ENCODE peak calls at places on chromosomes 4 and X, in four cellular contexts. L is WTC11, G is K562, I is HepG2. E is an unnamed sample.

GRCh38 chrX:111779582-111779981 is 96.4 kb upstream of the TRPC5OS start:
- DNase-seq in G (no peak), L (no peak), I (no peak), E (no peak)

GRCh38 chrX:143571521-143571920 is 54.2 kb upstream of the SPANXN3 start:
- DNase-seq in G (no peak), L (no peak), I (no peak), E (no peak)

GRCh38 chrX:20271186-20271585 is 4.5 kb upstream of the RPS6KA3 start:
- DNase-seq in L (no peak), I (peak; percentile 92), G (no peak), E (no peak)

GRCh38 chrX:141405878-141406492 is 163.7 kb upstream of the SPANXC start:
- DNase-seq in G (no peak), I (no peak), L (no peak), E (no peak)

GRCh38 chrX:143437439-143437838 is 79.8 kb downstream of the SPANXN3 start:
- DNase-seq in G (peak; percentile 1), I (no peak), L (no peak), E (peak; percentile 8)

GRCh38 chr4:162972661-162973202 is 194.0 kb downstream of the NAF1 start:
- DNase-seq in G (no peak), L (no peak), I (no peak), E (no peak)

GRCh38 chrX:2600564-2600963 is 90.5 kb upstream of the CD99 start:
- DNase-seq in L (no peak), G (no peak), I (no peak), E (no peak)

GRCh38 chr4:14445882-14446281 is 556.4 kb upstream of the CPEB2 start:
- DNase-seq in I (no peak), L (no peak), G (no peak), E (no peak)

GRCh38 chr4:156824451-156825060 is 147.0 kb downstream of the PDGFC start:
- DNase-seq in L (no peak), G (no peak), I (no peak), E (no peak)

GRCh38 chrX:47321978-47322377 is 48.4 kb upstream of the ZNF157 start:
- DNase-seq in G (no peak), I (no peak), L (peak; percentile 47), E (no peak)

GRCh38 chr4:45442466-45442865 is 681.4 kb downstream of the GABRG1 start:
- DNase-seq in G (peak; percentile 1), L (no peak), I (no peak), E (peak; percentile 3)

GRCh38 chr4:47442980-47443379 is 20.5 kb downstream of the COMMD8 start:
- DNase-seq in L (no peak), G (no peak), I (no peak), E (no peak)

GRCh38 chr4:7785017-7785416 is 154.6 kb downstream of the AFAP1 start:
- DNase-seq in G (no peak), L (no peak), I (no peak), E (no peak)

GRCh38 chrX:43750248-43750676 is 94.2 kb downstream of the MAOA start:
- DNase-seq in L (peak; percentile 33), I (peak; percentile 57), G (peak; percentile 55), E (peak; percentile 55)

GRCh38 chr4:140098481-140099132 is 55.4 kb downstream of the MAML3 start:
- DNase-seq in G (no peak), L (no peak), I (no peak), E (no peak)

GRCh38 chrX:152635941-152636340 is 1.8 kb upstream of the GABRQ start:
- DNase-seq in G (peak; percentile 69), I (peak; percentile 27), L (peak; percentile 53), E (peak; percentile 60)

GRCh38 chr4:182085051-182085480 is 158.1 kb upstream of the TENM3 start:
- DNase-seq in I (no peak), L (no peak), G (no peak), E (no peak)

GRCh38 chr4:71494539-71494938 is 155.7 kb downstream of the SLC4A4 start:
- DNase-seq in I (no peak), G (no peak), L (no peak), E (no peak)

GRCh38 chr4:48738856-48739255 is 41.2 kb downstream of the FRYL start:
- DNase-seq in G (no peak), L (no peak), I (no peak), E (no peak)

GRCh38 chrX:47595701-47596655 is 13.7 kb downstream of the TIMP1 start:
- DNase-seq in I (no peak), L (no peak), G (no peak), E (no peak)

GRCh38 chrX:156004256-156004655 is 6.8 kb downstream of the IL9R start:
- DNase-seq in I (no peak), L (no peak), G (no peak), E (no peak)

GRCh38 chrX:14095702-14096101 is 66.0 kb upstream of the GEMIN8 start:
- DNase-seq in G (peak; percentile 65), L (peak; percentile 41), I (peak; percentile 47), E (peak; percentile 68)

GRCh38 chr4:186335793-186336192 is 69.8 kb downstream of the F11 start:
- DNase-seq in G (no peak), I (no peak), L (no peak), E (no peak)

GRCh38 chrX:110219920-110220319 is 98.0 kb downstream of the AMMECR1 start:
- DNase-seq in L (no peak), G (peak; percentile 11), I (no peak), E (no peak)

GRCh38 chr4:17561195-17561909 is 15.6 kb upstream of the LAP3 start:
- DNase-seq in I (no peak), L (no peak), G (peak; percentile 49), E (no peak)

GRCh38 chr4:140094701-140095420 is 59.1 kb downstream of the MAML3 start:
- DNase-seq in I (no peak), G (no peak), L (peak; percentile 53), E (no peak)

GRCh38 chr4:44928062-44928380 is 201.7 kb upstream of the GNPDA2 start:
- DNase-seq in L (no peak), I (no peak), G (no peak), E (no peak)

GRCh38 chr4:3514806-3515421 is 17.3 kb downstream of the LRPAP1 start:
- DNase-seq in I (no peak), L (peak; percentile 70), G (no peak), E (no peak)

GRCh38 chr4:8403173-8403753 is 37.3 kb downstream of the ACOX3 start:
- DNase-seq in G (peak; percentile 75), L (peak; percentile 88), I (peak; percentile 48), E (peak; percentile 88)

GRCh38 chrX:18652636-18653035 is 19.3 kb downstream of the RS1 start:
- DNase-seq in L (no peak), G (no peak), I (no peak), E (no peak)

GRCh38 chr4:116734178-116734577 is 351.2 kb downstream of the TRAM1L1 start:
- DNase-seq in I (no peak), G (no peak), L (no peak), E (no peak)
- TF ChIP-seq ELF4 in I (no peak), G (no peak), L (no peak), E (no peak)

DNA sequence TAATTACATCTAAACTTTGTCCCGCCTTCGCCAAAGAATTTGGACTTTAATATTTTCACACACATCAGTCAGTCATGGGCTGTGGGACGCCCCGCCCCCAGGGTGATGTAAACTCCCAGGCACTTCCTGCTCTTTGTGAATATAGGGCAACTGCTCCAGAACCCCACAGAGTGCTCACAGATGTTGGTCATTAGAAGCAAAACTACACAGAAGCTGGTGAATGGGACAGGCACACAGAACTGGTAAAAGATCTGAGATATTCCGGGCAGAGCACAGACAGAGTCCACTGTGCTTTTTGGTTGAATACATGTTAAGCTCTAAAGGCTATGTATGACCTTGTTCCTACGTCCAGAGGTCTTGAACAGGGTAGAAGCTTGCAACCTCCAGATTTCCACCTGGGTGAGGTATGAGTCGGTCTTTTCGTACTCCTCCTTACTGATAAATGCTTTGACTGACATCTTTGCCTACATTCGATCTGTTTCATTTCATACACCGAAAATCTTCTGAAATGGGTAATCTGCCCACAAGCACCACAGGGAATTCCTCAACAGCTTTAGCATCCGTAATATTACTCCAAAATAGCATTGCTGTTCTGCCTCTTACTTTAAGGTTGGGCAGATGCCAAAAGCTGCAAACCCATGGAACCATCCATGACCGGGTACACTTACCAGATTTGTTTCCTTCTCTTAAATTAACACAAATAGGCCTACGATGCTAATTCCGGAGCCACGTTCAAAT is 144.6 kb downstream of the AMELX start:
- DNase-seq in G (peak; percentile 81), I (peak; percentile 19), L (no peak), E (no peak)
- TF ChIP-seq ELF4 in G (no peak), I (no peak), L (no peak), E (no peak)

GRCh38 chr4:165464813-165465381 is 86.1 kb downstream of the CPE start:
- DNase-seq in G (peak; percentile 62), I (peak; percentile 18), L (no peak), E (peak; percentile 50)
- TF ChIP-seq ELF4 in G (no peak), I (no peak), L (no peak), E (no peak)

GRCh38 chr4:110208419-110208818 is 10.0 kb upstream of the ELOVL6 start:
- DNase-seq in G (no peak), I (no peak), L (no peak), E (no peak)

GRCh38 chr4:110216079-110216478 is 17.7 kb upstream of the ELOVL6 start:
- DNase-seq in L (no peak), G (no peak), I (no peak), E (no peak)

GRCh38 chr4:110211770-110212061 is 13.3 kb upstream of the ELOVL6 start:
- DNase-seq in G (no peak), I (no peak), L (no peak), E (no peak)

GRCh38 chr4:110207233-110207632 is 8.8 kb upstream of the ELOVL6 start:
- DNase-seq in L (no peak), I (no peak), G (no peak), E (no peak)

GRCh38 chr4:110211007-110211769 is 12.8 kb upstream of the ELOVL6 start:
- DNase-seq in L (no peak), G (peak; percentile 56), I (peak; percentile 53), E (peak; percentile 49)
- TF ChIP-seq ELF4 in L (no peak), G (no peak), I (no peak), E (no peak)

DNA sequence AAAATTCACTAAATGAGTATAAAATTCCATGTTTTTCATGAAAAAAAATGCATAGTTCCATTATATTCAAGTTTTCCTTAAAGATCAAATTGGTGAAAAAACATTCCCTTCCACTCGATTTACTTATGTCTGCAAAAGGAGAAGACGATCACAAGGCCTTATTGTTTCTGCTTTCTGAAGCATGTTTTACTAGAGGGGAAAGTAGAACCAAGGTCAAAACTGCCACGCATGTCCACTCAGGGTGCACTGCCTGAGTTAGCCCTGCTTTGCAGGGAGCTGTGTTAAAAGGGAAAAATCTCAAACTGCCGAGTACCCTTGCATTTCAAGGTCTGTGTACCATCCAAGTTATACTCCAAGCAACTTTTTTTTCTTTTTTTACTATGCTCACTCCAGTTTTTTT is 57.2 kb downstream of the TRAPPC11 start:
- DNase-seq in G (no peak), I (no peak), L (no peak), E (no peak)
- TF ChIP-seq ELF4 in G (no peak), I (no peak), L (no peak), E (no peak)

GRCh38 chr4:120088507-120088906 is 21.9 kb upstream of the MAD2L1 start:
- DNase-seq in L (no peak), I (no peak), G (no peak), E (no peak)
- TF ChIP-seq ELF4 in L (no peak), I (no peak), G (no peak), E (no peak)